ENCODE peak calls at places on chromosomes 6 and 20, in ten cellular contexts. E, W, F, N, Z, A, O, K, C and H are unnamed samples.

GRCh38 chr6:80356545-80356944 is 250.1 kb downstream of the BCKDHB start:
- DNase-seq in E (no peak), W (no peak), F (no peak), N (no peak), Z (no peak), A (no peak), O (no peak), K (no peak), C (no peak), H (no peak)

GRCh38 chr6:108961985-108962384 is 113.8 kb downstream of the ARMC2 start:
- DNase-seq in E (peak; percentile 62), W (no peak), F (no peak), N (no peak), Z (peak; percentile 90), A (no peak), O (no peak), K (peak; percentile 89), C (no peak), H (no peak)

GRCh38 chr20:44810061-44810390 is 320 bp downstream of the RIMS4 start:
- DNase-seq in E (no peak), W (peak; percentile 69), F (no peak), N (no peak), Z (no peak), A (no peak), O (no peak), K (no peak), C (no peak), H (no peak)

GRCh38 chr6:159606786-159607185 is 86.3 kb downstream of the SOD2 start:
- DNase-seq in E (no peak), W (no peak), F (no peak), N (no peak), Z (no peak), A (no peak), O (no peak), K (peak; percentile 33), C (no peak), H (no peak)

GRCh38 chr6:51855310-51856082 is 231.9 kb downstream of the PKHD1 start:
- DNase-seq in E (peak; percentile 10), W (no peak), F (no peak), N (peak; percentile 93), Z (peak; percentile 62), A (peak; percentile 57), O (peak; percentile 21), K (peak; percentile 53), C (no peak), H (no peak)

GRCh38 chr20:64108731-64109389 is 1.5 kb upstream of the NPBWR2 start:
- DNase-seq in E (no peak), W (no peak), F (peak; percentile 26), N (no peak), Z (no peak), A (no peak), O (no peak), K (no peak), C (peak; percentile 29), H (no peak)

GRCh38 chr20:37516697-37517370 is 4.2 kb upstream of the NNAT start:
- DNase-seq in E (no peak), W (no peak), F (no peak), N (no peak), Z (no peak), A (no peak), O (no peak), K (peak; percentile 94), C (no peak), H (no peak)

GRCh38 chr6:89944826-89945407 is 50.6 kb downstream of the GJA10 start:
- DNase-seq in E (no peak), W (no peak), F (no peak), N (no peak), Z (peak; percentile 41), A (no peak), O (no peak), K (peak; percentile 39), C (no peak), H (no peak)

GRCh38 chr6:107620736-107621135 is 130.8 kb downstream of the SOBP start:
- DNase-seq in E (no peak), W (no peak), F (no peak), N (no peak), Z (peak; percentile 28), A (no peak), O (no peak), K (peak; percentile 9), C (no peak), H (no peak)

GRCh38 chr6:141677598-141678211 is 455.0 kb upstream of the GJE1 start:
- DNase-seq in E (no peak), W (no peak), F (no peak), N (peak; percentile 56), Z (peak; percentile 62), A (no peak), O (no peak), K (peak; percentile 68), C (no peak), H (no peak)
- TF ChIP-seq CTCF in E (peak; percentile 74), W (peak; percentile 31), F (peak; percentile 39), N (peak; percentile 84), Z (peak; percentile 80), A (peak; percentile 84), O (no peak), K (peak; percentile 73), C (peak; percentile 38), H (no peak)

GRCh38 chr6:96878101-96878500 is 19.6 kb downstream of the NDUFAF4 start:
- DNase-seq in E (no peak), W (no peak), F (no peak), N (no peak), Z (no peak), A (no peak), O (no peak), K (peak; percentile 76), C (no peak), H (no peak)
- TF ChIP-seq CTCF in E (no peak), W (no peak), F (no peak), N (no peak), Z (no peak), A (no peak), O (no peak), K (no peak), C (no peak), H (no peak)

DNA sequence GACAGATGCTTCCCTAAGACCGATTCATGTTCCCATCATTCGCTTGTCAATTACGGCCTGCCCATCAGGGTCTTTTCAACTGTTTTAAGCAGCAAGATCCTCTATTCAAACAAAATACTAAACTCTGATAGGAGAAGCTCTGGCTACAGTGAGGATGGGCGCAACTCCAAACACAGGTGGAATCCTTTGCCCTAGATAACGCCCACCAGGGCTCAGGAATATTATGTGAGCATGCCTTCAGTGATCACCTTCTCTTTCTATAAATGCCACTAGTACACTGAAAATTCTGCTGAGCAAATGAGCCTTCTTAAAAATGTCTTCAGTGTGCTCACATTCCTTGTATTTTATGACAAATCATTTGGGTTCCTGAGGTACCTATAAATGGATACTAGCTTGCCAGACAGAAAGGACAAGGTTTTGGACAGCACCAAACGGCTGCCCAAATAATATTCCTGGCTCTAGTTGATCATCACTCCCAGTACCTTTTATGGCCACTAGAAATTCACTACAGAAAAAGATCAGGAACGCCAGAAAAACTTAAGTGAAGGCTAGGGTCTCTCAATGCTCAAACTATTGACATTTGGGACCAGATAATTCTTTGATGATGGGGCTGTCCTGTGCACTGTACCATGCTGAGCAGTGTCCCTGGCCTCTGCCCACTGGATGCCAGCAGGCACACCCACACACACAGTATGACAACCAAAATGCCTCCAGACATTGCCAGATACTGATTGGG is 13.1 kb downstream of the ZNF217 start:
- DNase-seq in E (no peak), W (no peak), F (no peak), N (no peak), Z (no peak), A (no peak), O (no peak), K (no peak), C (no peak), H (no peak)
- TF ChIP-seq CTCF in E (no peak), W (peak; percentile 33), F (no peak), N (no peak), Z (peak; percentile 3), A (peak; percentile 24), O (no peak), K (no peak), C (peak; percentile 18), H (no peak)

DNA sequence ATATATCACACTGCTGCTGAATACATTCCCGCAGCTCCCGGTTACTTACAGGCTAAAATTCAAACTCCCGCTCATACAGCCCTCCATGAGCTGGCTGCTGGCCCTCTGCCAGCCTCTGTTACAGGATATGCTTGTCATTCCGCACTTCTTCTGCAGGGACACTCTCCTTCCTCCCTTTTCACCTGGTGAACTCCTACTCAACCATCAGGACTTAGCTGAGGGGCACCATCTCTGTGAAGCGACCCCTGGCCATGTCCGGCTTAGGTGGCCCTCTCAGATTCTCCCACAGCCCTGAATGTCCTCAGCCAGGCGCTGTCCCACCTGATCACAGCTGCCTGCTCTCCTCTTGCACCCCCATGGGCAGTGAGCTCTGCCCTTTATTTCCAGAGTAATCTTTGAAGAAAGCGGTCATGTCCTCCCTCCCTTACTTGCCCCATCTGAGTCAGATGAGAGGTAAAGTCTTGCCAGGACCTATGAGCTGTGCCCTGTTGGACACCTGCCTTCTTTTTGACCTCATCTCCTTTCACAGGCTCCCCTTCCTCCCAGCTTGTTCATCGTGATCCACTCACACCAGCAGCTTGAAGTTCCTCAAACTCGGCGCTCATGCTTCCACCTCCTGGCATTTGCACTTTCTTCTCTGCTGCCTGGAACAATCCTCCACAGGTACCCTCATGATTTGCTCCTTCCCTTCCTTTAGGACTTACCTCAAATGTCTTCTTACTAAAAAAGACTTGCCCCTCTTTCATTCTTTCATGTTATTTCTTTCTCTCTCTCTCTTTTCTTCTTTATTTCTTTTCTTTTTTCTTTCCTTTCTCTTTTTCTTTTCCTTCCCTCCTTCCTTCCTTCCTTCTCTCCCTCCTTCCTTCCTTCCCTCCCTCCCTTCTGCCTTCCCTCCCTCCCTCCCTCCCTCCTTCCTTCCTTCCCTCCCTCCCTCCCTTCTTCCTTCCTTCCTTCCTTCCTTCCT is 5.6 kb downstream of the CYP24A1 start:
- DNase-seq in E (no peak), W (no peak), F (no peak), N (no peak), Z (peak; percentile 38), A (no peak), O (no peak), K (peak; percentile 8), C (no peak), H (no peak)
- TF ChIP-seq CTCF in E (no peak), W (no peak), F (no peak), N (no peak), Z (no peak), A (no peak), O (no peak), K (no peak), C (no peak), H (no peak)

DNA sequence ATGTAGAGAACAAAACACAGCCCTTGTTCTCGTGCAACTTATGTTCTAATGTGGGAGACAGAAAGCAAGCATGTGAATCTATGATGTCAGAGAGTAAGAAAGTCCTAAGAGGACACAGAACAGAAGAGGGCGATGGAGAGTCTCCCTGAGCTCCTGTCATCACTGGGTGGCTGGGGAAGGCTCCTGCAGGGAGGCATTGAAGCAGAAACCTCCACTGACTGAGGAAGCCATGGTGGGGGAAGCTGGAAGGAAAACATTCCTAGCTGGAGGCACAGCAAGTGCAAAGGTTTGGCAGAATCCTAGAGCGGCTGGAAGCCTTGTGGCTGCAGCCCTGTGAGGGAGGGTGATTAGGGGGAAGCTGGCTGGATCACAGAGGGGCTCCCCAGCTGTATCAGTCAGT is 248.0 kb downstream of the CDH26 start:
- DNase-seq in E (no peak), W (no peak), F (no peak), N (peak; percentile 67), Z (peak; percentile 13), A (peak; percentile 76), O (no peak), K (peak; percentile 52), C (no peak), H (no peak)
- TF ChIP-seq CTCF in E (peak; percentile 67), W (no peak), F (peak; percentile 25), N (peak; percentile 48), Z (peak; percentile 15), A (peak; percentile 69), O (no peak), K (peak; percentile 71), C (peak; percentile 7), H (no peak)